ENCODE peak calls at places on chromosomes 16 and 17, in four cellular contexts. E is HepG2, D is K562, B is GM12878. F is an unnamed sample.

GRCh38 chr16:914453-914852 is 56.3 kb downstream of the LMF1 start:
- DNase-seq in E (peak), D (no peak), B (peak), F (peak)

GRCh38 chr16:15949210-15950166 is at the start of gene ABCC1:
- DNase-seq in E (peak), D (peak), B (no peak), F (peak)

GRCh38 chr17:82241183-82241925 is 12.5 kb downstream of the SLC16A3 start:
- DNase-seq in E (peak), D (no peak), B (no peak), F (peak)

GRCh38 chr17:64345691-64346376 is 44.8 kb downstream of the PECAM1 start:
- DNase-seq in E (no peak), D (no peak), B (no peak), F (no peak)

GRCh38 chr17:6101706-6102105 is 31.5 kb downstream of the WSCD1 start:
- DNase-seq in E (no peak), D (no peak), B (no peak), F (no peak)

GRCh38 chr17:65554568-65555223 is 6.8 kb downstream of the AXIN2 start:
- DNase-seq in E (no peak), D (no peak), B (no peak), F (no peak)

GRCh38 chr16:80346160-80346632 is 194.6 kb upstream of the DYNLRB2 start:
- DNase-seq in E (no peak), D (no peak), B (peak), F (no peak)

GRCh38 chr16:11674001-11674817 is 6.0 kb downstream of the SNN start:
- DNase-seq in E (no peak), D (no peak), B (no peak), F (no peak)

DNA sequence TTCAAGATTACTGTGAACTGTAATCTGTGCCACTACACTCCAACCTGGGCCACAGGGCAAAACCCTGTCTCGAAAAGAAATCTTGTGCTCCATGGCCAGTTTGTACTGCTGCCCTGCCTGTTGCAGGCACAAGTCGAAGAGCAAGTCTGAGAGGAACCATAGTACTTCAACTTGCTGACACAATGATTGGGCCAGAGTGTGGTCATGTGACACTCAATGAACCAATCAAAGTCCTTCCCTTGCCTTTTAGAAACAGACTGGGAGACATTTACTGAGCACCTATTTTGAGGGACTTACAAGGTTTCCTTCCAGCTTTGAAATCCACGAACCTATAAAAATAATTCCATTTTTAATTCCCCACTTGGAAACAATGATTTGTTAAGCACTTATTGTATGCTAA is 39.8 kb upstream of the TMC5 start:
- DNase-seq in E (no peak), D (no peak), B (no peak), F (no peak)
- TF ChIP-seq POLR2AphosphoS2 in E (no peak), D (no peak), B (no peak), F (no peak)

DNA sequence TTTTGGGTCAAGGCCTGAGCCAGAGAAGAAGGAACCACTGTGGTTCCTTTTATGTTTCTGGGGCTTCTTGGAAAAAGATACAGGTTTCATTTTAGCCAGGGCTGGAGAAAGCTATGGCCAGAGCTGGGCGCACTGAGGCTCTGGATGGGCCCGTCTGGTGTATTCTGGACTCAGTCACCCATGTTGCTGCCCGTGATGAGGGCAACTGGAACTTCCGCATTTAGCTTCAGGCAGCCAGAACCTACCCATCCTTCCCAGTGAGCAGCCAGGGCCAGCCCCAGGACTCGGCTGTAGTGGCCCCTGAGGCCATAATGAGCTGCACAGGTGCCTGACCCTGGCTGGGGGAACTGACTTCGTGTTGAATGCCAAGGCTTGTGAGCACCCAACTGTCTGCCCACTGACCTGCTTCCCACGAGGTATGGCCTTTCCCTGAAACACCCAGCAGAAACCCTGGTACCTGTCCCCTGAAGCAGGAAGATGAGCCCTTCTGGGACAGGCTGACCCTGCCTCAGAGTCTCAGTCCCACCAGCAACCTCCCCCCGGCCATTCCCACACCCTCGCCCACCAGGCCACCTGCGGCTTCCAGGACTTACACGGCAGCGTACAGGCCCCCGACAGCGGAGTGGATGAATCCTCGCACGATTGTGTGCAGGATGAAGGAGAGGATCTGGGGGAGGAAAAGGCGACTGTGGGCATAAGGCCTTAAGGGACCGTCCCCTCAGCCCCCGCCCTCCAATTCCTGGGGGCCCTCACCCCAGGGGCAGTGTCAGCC is 15.3 kb upstream of the PITPNA start:
- DNase-seq in E (no peak), D (no peak), B (no peak), F (no peak)
- H3K27ac ChIP-seq in E (peak), D (no peak), B (peak), F (peak)

GRCh38 chr17:31469959-31470358 is 78.5 kb downstream of the RAB11FIP4 start:
- DNase-seq in E (peak), D (peak), B (no peak), F (no peak)

GRCh38 chr17:31472137-31472536 is 80.7 kb downstream of the RAB11FIP4 start:
- DNase-seq in E (peak), D (peak), B (no peak), F (no peak)

GRCh38 chr17:31466096-31466495 is 74.6 kb downstream of the RAB11FIP4 start:
- DNase-seq in E (no peak), D (no peak), B (no peak), F (no peak)

GRCh38 chr17:31470592-31470991 is 79.1 kb downstream of the RAB11FIP4 start:
- DNase-seq in E (no peak), D (no peak), B (no peak), F (no peak)

GRCh38 chr17:31467502-31468256 is 76.2 kb downstream of the RAB11FIP4 start:
- DNase-seq in E (peak), D (no peak), B (no peak), F (no peak)
- TF ChIP-seq ESRRA in E (peak), D (no peak), B (no peak), F (no peak)

GRCh38 chr17:47670064-47670463 is 20.3 kb downstream of the KPNB1 start:
- DNase-seq in E (no peak), D (no peak), B (no peak), F (no peak)

GRCh38 chr17:47663997-47664941 is 14.6 kb downstream of the KPNB1 start:
- DNase-seq in E (peak), D (peak), B (peak), F (peak)

GRCh38 chr17:47660064-47660492 is 10.4 kb downstream of the KPNB1 start:
- DNase-seq in E (no peak), D (no peak), B (peak), F (no peak)

GRCh38 chr17:47669060-47669459 is 19.3 kb downstream of the KPNB1 start:
- DNase-seq in E (no peak), D (no peak), B (no peak), F (no peak)

GRCh38 chr17:47665655-47666054 is 15.9 kb downstream of the KPNB1 start:
- DNase-seq in E (no peak), D (no peak), B (no peak), F (no peak)
- TF ChIP-seq POLR2AphosphoS2 in E (no peak), D (no peak), B (no peak), F (no peak)

F was measured in A549.